ENCODE peak calls at places on chromosomes 2 and 18, in five cellular contexts. E is fibroblast of lung, A is astrocyte, X is SK-N-SH, V is mammary epithelial cell. U is an unnamed sample.

GRCh38 chr18:74356959-74357358 is 41.3 kb downstream of the C18orf63 start:
- DNase-seq in E (no peak), A (no peak), X (no peak), V (no peak), U (no peak)

GRCh38 chr2:238942941-238943715 is 95.2 kb downstream of the TWIST2 start:
- DNase-seq in E (peak), A (peak), X (no peak), V (no peak), U (peak)

GRCh38 chr2:212181646-212182045 is 357.0 kb downstream of the ERBB4 start:
- DNase-seq in E (no peak), A (peak), X (no peak), V (no peak), U (no peak)

GRCh38 chr18:21391074-21391673 is 149.1 kb downstream of the GREB1L start:
- DNase-seq in E (peak), A (peak), X (no peak), V (peak), U (no peak)

GRCh38 chr2:195434346-195434745 is 222.7 kb upstream of the SLC39A10 start:
- DNase-seq in E (no peak), A (no peak), X (no peak), V (peak), U (no peak)

GRCh38 chr2:231533086-231533776 is 3.0 kb upstream of the NMUR1 start:
- DNase-seq in E (no peak), A (no peak), X (no peak), V (no peak), U (peak)

GRCh38 chr2:37026050-37026449 is 58.1 kb downstream of the HEATR5B start:
- DNase-seq in E (peak), A (no peak), X (peak), V (no peak), U (peak)

GRCh38 chr18:59691046-59691395 is 6.2 kb downstream of the CCBE1 start:
- DNase-seq in E (peak), A (peak), X (no peak), V (peak), U (peak)

GRCh38 chr2:228870993-228871392 is 400.1 kb downstream of the PID1 start:
- DNase-seq in E (no peak), A (no peak), X (no peak), V (no peak), U (no peak)

GRCh38 chr2:83572400-83572799 is 886.7 kb downstream of the SUCLG1 start:
- DNase-seq in E (no peak), A (no peak), X (no peak), V (no peak), U (no peak)

GRCh38 chr18:49717617-49718016 is 95.7 kb downstream of the ACAA2 start:
- DNase-seq in E (no peak), A (no peak), X (no peak), V (no peak), U (no peak)

GRCh38 chr2:43003702-43004101 is 211.3 kb upstream of the HAAO start:
- DNase-seq in E (no peak), A (no peak), X (no peak), V (no peak), U (no peak)

GRCh38 chr2:127413782-127414743 is 4.2 kb upstream of the PROC start:
- DNase-seq in E (peak), A (peak), X (no peak), V (peak), U (peak)

GRCh38 chr2:164836907-164837306 is 4.7 kb downstream of the COBLL1 start:
- DNase-seq in E (no peak), A (no peak), X (no peak), V (no peak), U (no peak)

GRCh38 chr2:164831180-164831579 is 10.4 kb downstream of the COBLL1 start:
- DNase-seq in E (no peak), A (no peak), X (no peak), V (no peak), U (no peak)

GRCh38 chr2:164826293-164827243 is 15.1 kb downstream of the COBLL1 start:
- DNase-seq in E (no peak), A (no peak), X (peak), V (peak), U (peak)

GRCh38 chr2:164835302-164835701 is 6.3 kb downstream of the COBLL1 start:
- DNase-seq in E (no peak), A (no peak), X (no peak), V (no peak), U (no peak)

DNA sequence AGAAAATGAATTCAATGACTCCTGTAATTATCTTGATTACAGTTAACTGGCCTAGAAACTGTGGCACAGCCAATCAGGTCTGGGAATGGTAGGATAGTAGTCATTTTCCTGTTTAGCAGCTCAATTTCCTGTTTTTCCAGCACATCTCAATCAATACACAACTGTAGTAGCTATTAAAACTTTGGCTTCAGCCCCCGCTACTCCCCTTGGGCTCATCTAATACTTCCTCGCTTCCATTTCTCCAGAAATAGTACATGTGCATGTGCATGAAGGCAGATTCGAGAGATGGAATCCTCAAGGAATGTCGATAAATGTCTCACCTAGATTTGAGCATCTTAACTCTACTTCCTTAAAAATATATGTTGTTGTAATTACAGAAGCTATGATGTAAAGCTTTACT is 9.7 kb downstream of the COBLL1 start:
- DNase-seq in E (no peak), A (no peak), X (no peak), V (no peak), U (no peak)
- H2AFZ ChIP-seq in E (no peak), A (no peak), X (no peak), V (no peak), U (no peak)

GRCh38 chr2:190359896-190360376 is 16.5 kb downstream of the INPP1 start:
- DNase-seq in E (peak), A (peak), X (peak), V (peak), U (peak)
- H3K4me3 ChIP-seq in E (peak), A (no peak), X (peak), V (peak), U (peak)

DNA sequence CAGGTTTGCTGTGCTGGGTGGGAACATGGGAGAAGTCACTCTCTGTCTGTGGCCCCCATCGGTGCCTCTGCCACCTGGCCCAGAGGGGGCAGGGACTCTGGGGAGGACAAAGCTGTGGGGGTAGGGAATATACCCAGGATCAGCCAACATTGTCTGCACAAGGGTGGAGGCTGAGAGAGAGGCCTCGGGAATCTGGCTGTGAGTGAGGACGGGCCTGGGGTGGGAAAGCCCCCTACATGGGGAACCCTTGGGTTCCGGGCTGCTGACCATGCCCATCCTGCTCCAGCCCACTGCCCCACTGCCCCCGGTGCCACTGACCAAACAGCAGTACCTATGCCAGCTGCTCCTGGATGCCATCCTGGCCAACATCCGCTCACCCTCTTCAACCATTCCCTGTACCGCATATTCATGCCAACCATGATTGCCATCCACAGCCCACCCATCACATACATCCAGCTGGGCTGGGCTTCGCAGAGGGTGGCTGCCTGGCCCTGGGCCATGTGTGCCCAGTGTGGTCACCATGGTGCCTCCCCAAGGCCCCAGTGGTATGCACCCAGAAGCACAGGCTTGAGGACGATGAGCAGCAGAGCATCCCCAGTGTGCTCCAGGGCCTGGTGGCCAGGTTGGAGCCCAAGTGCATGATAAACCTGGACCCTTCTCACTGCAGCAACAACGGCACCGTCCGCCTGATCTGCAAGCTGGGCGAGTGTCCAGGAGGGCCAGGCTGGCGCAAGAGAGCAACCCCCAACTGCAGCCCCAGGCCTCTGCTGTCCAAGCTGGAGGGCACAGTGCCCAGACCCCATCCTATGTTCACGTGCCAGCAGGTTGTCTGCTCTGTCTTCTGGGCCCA is 6.9 kb upstream of the POTEF start:
- DNase-seq in E (no peak), A (no peak), X (no peak), V (no peak), U (peak)
- H3K4me2 ChIP-seq in E (no peak), A (no peak), X (no peak), V (no peak), U (no peak)

GRCh38 chr2:159790323-159790722 is 7.7 kb downstream of the CD302 start:
- DNase-seq in E (no peak), A (no peak), X (no peak), V (no peak), U (no peak)

GRCh38 chr2:159785195-159785594 is 12.8 kb downstream of the CD302 start:
- DNase-seq in E (no peak), A (no peak), X (no peak), V (no peak), U (no peak)

GRCh38 chr2:159786938-159787337 is 11.1 kb downstream of the CD302 start:
- DNase-seq in E (no peak), A (no peak), X (no peak), V (no peak), U (no peak)

GRCh38 chr2:159792036-159792435 is 6.0 kb downstream of the CD302 start:
- DNase-seq in E (no peak), A (no peak), X (no peak), V (no peak), U (no peak)

DNA sequence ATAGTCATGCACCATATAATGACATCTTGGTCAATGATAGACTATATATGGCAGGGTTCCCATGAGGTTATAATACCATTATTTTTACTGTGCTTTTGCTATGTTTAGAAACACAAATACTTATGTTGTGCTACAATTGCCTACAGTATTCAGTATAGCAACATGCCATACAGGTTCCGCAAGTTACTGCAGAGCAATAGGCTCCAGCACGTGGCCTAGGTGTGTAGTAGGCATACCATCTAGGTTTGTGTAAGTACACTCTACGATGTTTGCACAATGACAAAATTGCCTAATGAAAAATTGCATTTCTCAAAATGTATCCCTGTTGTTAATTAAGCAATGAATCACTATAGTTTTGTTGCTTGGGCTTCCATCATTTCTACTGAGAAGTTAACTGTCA is 9.8 kb downstream of the CD302 start:
- DNase-seq in E (no peak), A (no peak), X (no peak), V (peak), U (no peak)
- H2AFZ ChIP-seq in E (no peak), A (no peak), X (no peak), V (no peak), U (no peak)

GRCh38 chr2:73961823-73962615 is 22.7 kb upstream of the TET3 start:
- DNase-seq in E (no peak), A (no peak), X (no peak), V (no peak), U (no peak)

GRCh38 chr2:73963385-73964120 is 21.2 kb upstream of the TET3 start:
- DNase-seq in E (no peak), A (no peak), X (no peak), V (no peak), U (no peak)

GRCh38 chr2:73962798-73963197 is 21.9 kb upstream of the TET3 start:
- DNase-seq in E (no peak), A (no peak), X (no peak), V (no peak), U (no peak)

GRCh38 chr2:73964223-73964622 is 20.5 kb upstream of the TET3 start:
- DNase-seq in E (no peak), A (no peak), X (no peak), V (no peak), U (no peak)

GRCh38 chr2:73961274-73961673 is 23.4 kb upstream of the TET3 start:
- DNase-seq in E (no peak), A (no peak), X (no peak), V (no peak), U (no peak)
- H3K4me3 ChIP-seq in E (no peak), A (no peak), X (no peak), V (no peak), U (no peak)

DNA sequence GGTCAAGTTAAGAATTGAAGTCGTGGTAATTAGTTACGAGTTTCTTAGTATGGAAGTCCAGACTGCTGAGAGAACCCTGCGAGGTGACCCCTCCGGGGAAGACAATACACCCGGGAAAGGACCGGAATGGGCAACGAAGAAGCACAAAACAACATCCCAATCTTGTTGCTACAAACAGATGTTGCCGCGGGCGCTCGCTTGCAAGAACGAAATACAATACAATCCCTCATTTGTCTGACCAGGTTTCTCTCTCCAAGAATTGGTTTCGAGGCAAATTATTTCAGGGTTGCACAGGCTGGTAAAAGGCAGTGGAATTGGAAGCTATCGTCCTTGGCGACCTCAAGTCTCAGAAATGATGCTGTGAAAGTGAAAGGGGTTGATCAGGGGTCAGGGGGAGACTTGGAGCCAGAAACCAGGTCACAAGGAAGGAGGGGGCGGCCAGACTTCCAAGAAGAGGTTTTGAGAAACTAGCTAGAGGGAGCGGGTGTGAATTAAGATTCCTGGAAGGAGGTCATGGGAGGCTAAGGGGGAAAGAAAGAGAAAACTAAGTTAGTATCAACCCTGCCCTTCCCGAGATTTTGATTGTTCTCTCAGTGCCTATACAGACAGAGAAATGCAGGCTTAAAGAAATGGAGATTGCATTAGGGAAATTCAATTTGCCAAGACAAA is 401.9 kb downstream of the HRH4 start:
- DNase-seq in E (no peak), A (no peak), X (no peak), V (peak), U (no peak)
- H3K4me2 ChIP-seq in E (no peak), A (peak), X (no peak), V (peak), U (no peak)

GRCh38 chr2:222304737-222305509 is 6.1 kb upstream of the PAX3 start:
- DNase-seq in E (no peak), A (no peak), X (no peak), V (no peak), U (no peak)
- H2AFZ ChIP-seq in E (no peak), A (no peak), X (no peak), V (no peak), U (no peak)